ENCODE peak calls at places on chromosome 12, in four cellular contexts. V is right lobe of liver, J is right atrium auricular region, Q is EL. I is an unnamed sample.

GRCh38 chr12:57583008-57583831 is 7.8 kb upstream of the PIP4K2C start:
- DNase-seq in Q (peak), J (peak), V (no peak), I (peak)

GRCh38 chr12:55874465-55874864 is 31.7 kb upstream of the MMP19 start:
- DNase-seq in J (no peak), V (no peak), Q (no peak), I (peak)

GRCh38 chr12:109286252-109286651 is 22.8 kb downstream of the FOXN4 start:
- DNase-seq in Q (no peak), V (no peak), J (no peak), I (no peak)

GRCh38 chr12:111441107-111441928 is 35.6 kb downstream of the SH2B3 start:
- DNase-seq in V (no peak), J (no peak), Q (no peak), I (no peak)

GRCh38 chr12:49188205-49188915 is 520 bp downstream of the TUBA1A start:
- DNase-seq in J (peak), Q (peak), V (peak), I (peak)

GRCh38 chr12:71439613-71440392 is at the start of gene LGR5:
- DNase-seq in J (no peak), V (no peak), Q (peak), I (peak)

GRCh38 chr12:29145372-29146170 is 3.5 kb upstream of the FAR2 start:
- DNase-seq in Q (no peak), J (no peak), V (no peak), I (no peak)

GRCh38 chr12:120940799-120941198 is 36.6 kb upstream of the SPPL3 start:
- DNase-seq in V (no peak), Q (peak), J (no peak), I (peak)

GRCh38 chr12:80277732-80278131 is 166.3 kb upstream of the PTPRQ start:
- DNase-seq in V (no peak), J (no peak), Q (peak), I (no peak)